ENCODE peak calls at places on chromosomes 4 and X, in five cellular contexts. B, L, F, U and A are unnamed samples.

GRCh38 chr4:123941306-123941705 is 544.7 kb downstream of the SPRY1 start:
- DNase-seq in B (no peak), L (no peak), F (no peak), U (no peak), A (no peak)

GRCh38 chr4:21858971-21859370 is 89.6 kb downstream of the KCNIP4 start:
- DNase-seq in B (no peak), L (no peak), F (no peak), U (no peak), A (no peak)

GRCh38 chr4:134935320-134935719 is 733.7 kb upstream of the PABPC4L start:
- DNase-seq in B (no peak), L (no peak), F (no peak), U (peak; percentile 68), A (no peak)

GRCh38 chr4:20252656-20253271 is 1.1 kb downstream of the SLIT2 start:
- DNase-seq in B (peak; percentile 62), L (no peak), F (peak; percentile 68), U (peak; percentile 53), A (no peak)

GRCh38 chrX:94961730-94962129 is 1287.7 kb downstream of the FAM133A start:
- DNase-seq in B (no peak), L (no peak), F (no peak), U (no peak), A (no peak)

GRCh38 chr4:108036252-108036651 is 46.6 kb downstream of the HADH start:
- DNase-seq in B (no peak), L (no peak), F (no peak), U (no peak), A (no peak)

GRCh38 chr4:51932261-51932660 is 87.9 kb downstream of the LRRC66 start:
- DNase-seq in B (no peak), L (no peak), F (no peak), U (no peak), A (no peak)

GRCh38 chrX:40550069-40550468 is 30.7 kb upstream of the ATP6AP2 start:
- DNase-seq in B (peak; percentile 72), L (no peak), F (no peak), U (no peak), A (no peak)

GRCh38 chr4:110678517-110678916 is 55.6 kb upstream of the PITX2 start:
- DNase-seq in B (peak; percentile 59), L (no peak), F (no peak), U (no peak), A (no peak)

GRCh38 chrX:19578956-19579355 is 63.6 kb upstream of the MAP3K15 start:
- DNase-seq in B (no peak), L (no peak), F (no peak), U (no peak), A (no peak)

GRCh38 chrX:51851507-51852085 is 41.8 kb upstream of the MAGED1 start:
- DNase-seq in B (no peak), L (no peak), F (no peak), U (no peak), A (no peak)
- H3K4me1 ChIP-seq in B (no peaks in the 10 kb centered on the region), L (no peaks in the 10 kb centered on the region), F (no peaks in the 10 kb centered on the region), U (peaks cover 60% of the 10 kb centered on the region), A (no peaks in the 10 kb centered on the region)

GRCh38 chrX:154802838-154803410 is 2.4 kb downstream of the MPP1 start:
- DNase-seq in B (no peak), L (no peak), F (no peak), U (no peak), A (no peak)

GRCh38 chrX:154797006-154797405 is 8.3 kb downstream of the MPP1 start:
- DNase-seq in B (no peak), L (no peak), F (no peak), U (peak; percentile 29), A (no peak)

GRCh38 chrX:154799554-154800348 is 5.5 kb downstream of the MPP1 start:
- DNase-seq in B (no peak), L (no peak), F (no peak), U (no peak), A (peak; percentile 71)

GRCh38 chrX:154804564-154804956 is 725 bp downstream of the MPP1 start:
- DNase-seq in B (no peak), L (no peak), F (no peak), U (no peak), A (no peak)

DNA sequence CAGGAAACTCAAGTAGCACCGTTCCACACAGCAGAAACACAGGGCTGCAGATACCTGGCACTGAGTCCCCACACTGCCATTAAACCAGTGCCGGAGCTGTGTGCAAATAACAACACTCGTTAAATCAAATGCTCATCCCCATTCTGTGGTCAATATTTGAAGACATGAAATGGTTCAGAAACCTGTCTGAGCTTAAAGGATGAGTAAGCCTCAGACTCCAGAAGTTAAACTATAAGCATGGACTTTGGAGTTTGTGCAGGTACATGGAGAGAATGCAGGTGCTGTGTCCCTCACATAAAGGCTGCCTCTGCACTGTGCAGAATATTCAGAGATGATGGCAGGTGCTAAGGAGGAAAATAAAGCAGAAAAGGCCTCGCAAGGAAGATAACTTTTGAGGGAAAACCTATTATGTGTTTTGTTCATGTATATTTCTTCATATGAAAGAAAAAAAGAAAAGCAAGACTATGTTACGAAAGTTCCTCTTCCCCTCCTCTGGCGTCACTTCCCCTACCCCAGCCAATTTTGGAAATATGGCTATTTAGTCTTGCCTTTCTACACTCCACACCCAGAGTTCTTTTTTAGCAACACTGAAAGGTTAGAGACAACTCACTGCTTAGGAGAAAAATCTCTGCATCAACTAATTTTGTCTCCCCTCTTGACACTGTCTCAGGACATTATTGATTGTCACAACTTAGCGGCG is 4.6 kb downstream of the MPP1 start:
- DNase-seq in B (no peak), L (no peak), F (no peak), U (no peak), A (no peak)
- H3K4me1 ChIP-seq in B (no peaks in the 10 kb centered on the region), L (peaks cover 82% of the 10 kb centered on the region), F (peaks cover 21% of the 10 kb centered on the region), U (peaks cover 21% of the 10 kb centered on the region), A (peaks cover 39% of the 10 kb centered on the region)

GRCh38 chrX:86914569-86914968 is 603.0 kb upstream of the KLHL4 start:
- DNase-seq in B (no peak), L (no peak), F (no peak), U (peak; percentile 1), A (no peak)
- H3K4me1 ChIP-seq in B (no peaks in the 10 kb centered on the region), L (no peaks in the 10 kb centered on the region), F (no peaks in the 10 kb centered on the region), U (no peaks in the 10 kb centered on the region), A (no peaks in the 10 kb centered on the region)

DNA sequence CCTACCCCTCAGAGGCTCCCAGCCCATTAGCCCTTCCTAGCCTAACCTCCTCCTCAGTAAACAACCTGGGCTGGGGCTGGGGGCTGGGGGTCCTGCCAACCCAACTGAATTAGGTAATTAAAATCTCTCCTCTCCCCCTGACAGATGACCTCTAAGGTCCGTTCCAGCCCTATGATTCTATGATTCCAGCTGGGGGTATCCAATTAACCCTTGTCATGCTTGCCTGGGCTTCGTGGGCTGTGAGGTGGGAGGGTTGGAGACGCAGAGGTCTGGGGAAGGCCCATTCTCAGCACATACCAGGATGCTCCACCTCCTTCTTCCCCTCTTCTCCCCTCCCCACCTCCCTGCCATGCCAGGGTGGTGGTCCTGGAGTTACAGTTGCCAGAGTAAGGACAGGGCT is 81.9 kb downstream of the EFNB1 start:
- DNase-seq in B (no peak), L (no peak), F (no peak), U (no peak), A (no peak)
- H3K4me1 ChIP-seq in B (no peaks in the 10 kb centered on the region), L (no peaks in the 10 kb centered on the region), F (no peaks in the 10 kb centered on the region), U (peaks cover 4% of the 10 kb centered on the region), A (no peaks in the 10 kb centered on the region)

DNA sequence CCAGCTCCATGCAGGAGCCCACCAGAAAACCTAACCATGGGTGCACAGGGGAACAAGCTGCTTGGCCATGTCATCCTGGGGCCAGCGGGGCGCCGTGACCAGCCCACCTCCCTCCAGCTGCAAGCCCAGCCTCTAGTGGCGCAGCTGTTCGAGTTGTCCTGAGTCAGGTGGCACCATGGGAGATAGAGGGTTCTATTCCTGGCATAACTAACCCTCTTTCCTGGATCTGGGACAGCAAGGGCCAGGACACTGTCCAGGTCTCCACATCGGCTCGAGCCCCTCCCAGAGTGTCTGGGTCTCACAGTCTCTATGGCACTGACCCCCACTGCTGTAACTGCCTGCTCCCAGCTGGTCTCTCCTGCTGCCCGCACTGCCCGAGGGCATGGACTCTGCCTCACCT is 16.7 kb downstream of the ABLIM2 start:
- DNase-seq in B (no peak), L (no peak), F (no peak), U (no peak), A (no peak)
- H3K4me1 ChIP-seq in B (no peaks in the 10 kb centered on the region), L (no peaks in the 10 kb centered on the region), F (peaks cover 14% of the 10 kb centered on the region), U (peaks cover 4% of the 10 kb centered on the region), A (no peaks in the 10 kb centered on the region)